ENCODE peak calls at places on chromosomes 3 and 15, in ten cellular contexts. E is astrocyte of the spinal cord, Z is RPMI7951, S is astrocyte of the cerebellum, H is LHCN-M2, Y is NCI-H1048, U is hippocampal formation, N is iris pigment epithelial cell, X is dermis microvascular lymphatic vessel endothelial cell, L is left lung. G is an unnamed sample.

GRCh38 chr3:6779140-6779539 is 81.8 kb upstream of the GRM7 start:
- DNase-seq in E (no peak), Z (no peak), S (no peak), H (no peak), Y (no peak), U (no peak), N (no peak), X (no peak), L (peak), G (no peak)

GRCh38 chr3:151213151-151213550 is 10.1 kb upstream of the GPR171 start:
- DNase-seq in E (no peak), Z (no peak), S (no peak), H (no peak), Y (no peak), U (no peak), N (no peak), X (no peak), L (no peak), G (no peak)

GRCh38 chr15:87741350-87741749 is 515.2 kb downstream of the NTRK3 start:
- DNase-seq in E (no peak), Z (peak), S (no peak), H (no peak), Y (no peak), U (no peak), N (no peak), X (no peak), L (no peak), G (no peak)

GRCh38 chr3:196639517-196640500 is at the start of gene NRROS:
- DNase-seq in E (peak), Z (peak), S (no peak), H (peak), Y (no peak), U (no peak), N (peak), X (no peak), L (peak), G (peak)

GRCh38 chr3:195812366-195812765 is 637 bp upstream of the MUC4 start:
- DNase-seq in E (no peak), Z (no peak), S (no peak), H (no peak), Y (no peak), U (no peak), N (no peak), X (no peak), L (no peak), G (no peak)

GRCh38 chr15:31831596-31831995 is 198.7 kb upstream of the CHRNA7 start:
- DNase-seq in E (no peak), Z (no peak), S (no peak), H (no peak), Y (no peak), U (no peak), N (no peak), X (no peak), L (no peak), G (no peak)

GRCh38 chr3:23809294-23809693 is 3.5 kb downstream of the UBE2E1 start:
- DNase-seq in E (no peak), Z (no peak), S (no peak), H (no peak), Y (no peak), U (no peak), N (no peak), X (no peak), L (no peak), G (no peak)

GRCh38 chr15:39580630-39581500 is at the start of gene THBS1:
- DNase-seq in E (peak), Z (peak), S (peak), H (peak), Y (peak), U (no peak), N (peak), X (peak), L (peak), G (peak)

GRCh38 chr3:39569095-39569494 is 101.6 kb downstream of the MOBP start:
- DNase-seq in E (no peak), Z (no peak), S (no peak), H (no peak), Y (no peak), U (no peak), N (no peak), X (no peak), L (no peak), G (no peak)